ENCODE peak calls at places on chromosome 21, in seven cellular contexts. K, A, O, H, D, Y and M are unnamed samples.

GRCh38 chr21:42637602-42638041 is 15.8 kb upstream of the PDE9A start:
- DNase-seq in H (no peak), D (no peak), K (no peak), A (no peak), O (no peak), Y (no peak), M (no peak)

GRCh38 chr21:42164064-42164789 is 54.7 kb upstream of the ABCG1 start:
- DNase-seq in D (peak), Y (no peak), H (peak), K (no peak), O (peak), A (peak), M (no peak)

GRCh38 chr21:42280356-42281195 is 34.6 kb downstream of the TFF3 start:
- DNase-seq in K (no peak), D (no peak), Y (no peak), H (no peak), A (no peak), O (no peak), M (no peak)

GRCh38 chr21:15141236-15141970 is 76.6 kb upstream of the NRIP1 start:
- DNase-seq in H (no peak), O (peak), K (no peak), D (peak), Y (no peak), A (no peak), M (no peak)

GRCh38 chr21:41361786-41362604 is at the start of gene MX2:
- DNase-seq in Y (no peak), D (peak), O (no peak), K (no peak), A (peak), H (peak), M (peak)

GRCh38 chr21:43286196-43286595 is 117.4 kb downstream of the CRYAA start:
- DNase-seq in H (peak), A (no peak), O (no peak), K (no peak), D (no peak), Y (no peak), M (no peak)

GRCh38 chr21:42523941-42524340 is 10.3 kb downstream of the SLC37A1 start:
- DNase-seq in Y (no peak), D (peak), H (no peak), O (no peak), K (no peak), A (no peak), M (no peak)

GRCh38 chr21:28261291-28261690 is 731.4 kb downstream of the LTN1 start:
- DNase-seq in Y (no peak), O (no peak), K (no peak), A (no peak), H (no peak), D (no peak), M (no peak)

GRCh38 chr21:21436012-21436545 is 437.9 kb downstream of the NCAM2 start:
- DNase-seq in Y (no peak), A (peak), D (no peak), O (no peak), K (no peak), H (peak), M (no peak)

GRCh38 chr21:41235214-41235613 is 67.3 kb downstream of the BACE2 start:
- DNase-seq in A (no peak), D (no peak), Y (no peak), K (no peak), O (no peak), H (no peak), M (no peak)

GRCh38 chr21:17454315-17455027 is 58.4 kb upstream of the CXADR start:
- DNase-seq in D (no peak), H (peak), Y (peak), A (peak), K (peak), O (peak), M (no peak)

GRCh38 chr21:25584833-25585232 is 22.4 kb downstream of the MRPL39 start:
- DNase-seq in H (no peak), K (no peak), A (no peak), Y (no peak), D (no peak), O (peak), M (no peak)

GRCh38 chr21:25507522-25507921 is 99.8 kb downstream of the MRPL39 start:
- DNase-seq in A (no peak), H (no peak), Y (no peak), O (no peak), D (no peak), K (no peak), M (no peak)

GRCh38 chr21:25412090-25412489 is 195.2 kb downstream of the MRPL39 start:
- DNase-seq in H (no peak), K (no peak), A (no peak), Y (no peak), D (no peak), O (no peak), M (no peak)

GRCh38 chr21:15908187-15908586 is 178.4 kb downstream of the USP25 start:
- DNase-seq in K (no peak), D (no peak), Y (no peak), A (no peak), O (no peak), H (peak), M (no peak)

GRCh38 chr21:34088752-34089151 is 15.4 kb downstream of the MRPS6 start:
- DNase-seq in D (no peak), A (no peak), K (no peak), Y (no peak), O (no peak), H (no peak), M (no peak)

GRCh38 chr21:41568606-41569385 is 60.8 kb upstream of the TMPRSS2 start:
- DNase-seq in H (no peak), O (no peak), D (no peak), A (no peak), K (no peak), Y (no peak), M (no peak)

GRCh38 chr21:40929833-40930232 is 82.9 kb upstream of the DSCAM start:
- DNase-seq in K (no peak), H (no peak), D (no peak), A (no peak), Y (no peak), O (no peak), M (no peak)

DNA sequence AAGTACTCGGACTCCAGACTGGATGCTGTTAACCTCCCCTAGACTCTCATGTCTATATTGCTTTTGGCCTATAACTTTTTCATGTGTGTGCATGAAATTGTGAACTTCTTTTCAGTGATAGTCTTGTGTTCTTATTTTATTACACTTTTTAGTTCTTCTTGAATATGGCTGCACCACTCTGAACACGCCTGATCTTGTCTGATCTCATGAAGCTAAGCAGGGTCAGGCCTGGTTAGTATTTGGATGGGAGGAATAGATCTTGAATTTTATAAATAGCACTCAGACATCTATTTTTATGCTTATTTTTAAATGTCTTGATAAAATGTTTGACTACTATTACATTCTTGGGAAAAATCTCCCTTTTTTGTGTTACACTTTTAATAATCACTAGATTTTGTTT is 22.4 kb downstream of the TCP10L start:
- DNase-seq in K (no peak), A (peak), D (no peak), Y (no peak), H (peak), O (no peak), M (no peak)
- H3K27ac ChIP-seq in K (no peak), A (no peak), D (no peak), Y (no peak), H (no peak), O (no peak), M (no peak)

GRCh38 chr21:35149698-35150097 is 100.6 kb upstream of the RUNX1 start:
- DNase-seq in H (peak), A (no peak), D (no peak), O (no peak), Y (peak), K (no peak), M (peak)
- H3K27ac ChIP-seq in H (peak), A (no peak), D (no peak), O (no peak), Y (peak), K (no peak), M (peak)

GRCh38 chr21:46151989-46152938 is 3.1 kb downstream of the FTCD start:
- DNase-seq in O (no peak), D (peak), K (no peak), A (no peak), H (no peak), Y (no peak), M (no peak)
- H3K27ac ChIP-seq in O (no peak), D (no peak), K (peak), A (no peak), H (no peak), Y (no peak), M (no peak)

GRCh38 chr21:45142916-45143315 is 68.5 kb downstream of the ADARB1 start:
- DNase-seq in A (no peak), D (no peak), Y (no peak), O (no peak), K (no peak), H (no peak), M (no peak)

GRCh38 chr21:45143855-45144254 is 69.5 kb downstream of the ADARB1 start:
- DNase-seq in D (no peak), Y (no peak), H (no peak), A (no peak), O (no peak), K (no peak), M (no peak)

GRCh38 chr21:45141507-45141906 is 67.1 kb downstream of the ADARB1 start:
- DNase-seq in D (no peak), K (no peak), A (no peak), H (no peak), O (no peak), Y (no peak), M (no peak)

GRCh38 chr21:45140346-45140940 is 66.1 kb downstream of the ADARB1 start:
- DNase-seq in H (peak), K (peak), A (peak), O (peak), Y (peak), D (peak), M (peak)

DNA sequence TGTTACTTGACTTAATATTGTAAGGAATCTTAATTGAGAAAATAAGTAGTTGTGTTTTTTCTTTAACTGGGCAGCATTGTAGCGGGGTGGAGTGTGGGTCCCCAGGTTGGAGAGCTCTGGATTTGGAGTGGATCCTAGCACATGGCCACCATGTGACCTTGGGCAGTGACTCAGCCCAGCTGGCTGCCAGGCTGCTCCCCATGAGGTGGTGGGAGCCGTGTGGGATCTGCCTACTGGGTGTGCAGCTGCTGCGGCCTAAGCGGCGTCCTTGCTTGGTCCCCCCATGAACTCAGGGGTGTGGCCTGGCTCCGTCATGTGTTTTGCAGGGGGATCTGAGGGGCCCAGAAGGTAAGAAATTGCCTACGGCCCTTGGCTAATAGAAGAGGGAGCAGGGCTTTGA is 68.1 kb downstream of the ADARB1 start:
- DNase-seq in Y (no peak), O (peak), D (no peak), A (peak), K (no peak), H (no peak), M (no peak)
- H3K27ac ChIP-seq in Y (no peak), O (no peak), D (no peak), A (no peak), K (no peak), H (no peak), M (no peak)

GRCh38 chr21:35974801-35975200 is 85.5 kb downstream of the SETD4 start:
- DNase-seq in H (no peak), Y (no peak), D (no peak), O (peak), A (peak), K (no peak), M (peak)

GRCh38 chr21:35976481-35976880 is 83.8 kb downstream of the SETD4 start:
- DNase-seq in O (no peak), Y (no peak), A (no peak), H (no peak), D (no peak), K (no peak), M (no peak)

GRCh38 chr21:35980821-35981220 is 79.5 kb downstream of the SETD4 start:
- DNase-seq in O (no peak), D (no peak), H (no peak), Y (no peak), A (no peak), K (no peak), M (no peak)

GRCh38 chr21:35981514-35982070 is 78.7 kb downstream of the SETD4 start:
- DNase-seq in H (peak), D (no peak), K (no peak), A (no peak), Y (no peak), O (no peak), M (peak)

GRCh38 chr21:35976929-35977328 is 83.4 kb downstream of the SETD4 start:
- DNase-seq in Y (no peak), H (no peak), D (no peak), K (no peak), A (no peak), O (no peak), M (no peak)
- H3K27ac ChIP-seq in Y (no peak), H (no peak), D (no peak), K (no peak), A (no peak), O (no peak), M (no peak)

DNA sequence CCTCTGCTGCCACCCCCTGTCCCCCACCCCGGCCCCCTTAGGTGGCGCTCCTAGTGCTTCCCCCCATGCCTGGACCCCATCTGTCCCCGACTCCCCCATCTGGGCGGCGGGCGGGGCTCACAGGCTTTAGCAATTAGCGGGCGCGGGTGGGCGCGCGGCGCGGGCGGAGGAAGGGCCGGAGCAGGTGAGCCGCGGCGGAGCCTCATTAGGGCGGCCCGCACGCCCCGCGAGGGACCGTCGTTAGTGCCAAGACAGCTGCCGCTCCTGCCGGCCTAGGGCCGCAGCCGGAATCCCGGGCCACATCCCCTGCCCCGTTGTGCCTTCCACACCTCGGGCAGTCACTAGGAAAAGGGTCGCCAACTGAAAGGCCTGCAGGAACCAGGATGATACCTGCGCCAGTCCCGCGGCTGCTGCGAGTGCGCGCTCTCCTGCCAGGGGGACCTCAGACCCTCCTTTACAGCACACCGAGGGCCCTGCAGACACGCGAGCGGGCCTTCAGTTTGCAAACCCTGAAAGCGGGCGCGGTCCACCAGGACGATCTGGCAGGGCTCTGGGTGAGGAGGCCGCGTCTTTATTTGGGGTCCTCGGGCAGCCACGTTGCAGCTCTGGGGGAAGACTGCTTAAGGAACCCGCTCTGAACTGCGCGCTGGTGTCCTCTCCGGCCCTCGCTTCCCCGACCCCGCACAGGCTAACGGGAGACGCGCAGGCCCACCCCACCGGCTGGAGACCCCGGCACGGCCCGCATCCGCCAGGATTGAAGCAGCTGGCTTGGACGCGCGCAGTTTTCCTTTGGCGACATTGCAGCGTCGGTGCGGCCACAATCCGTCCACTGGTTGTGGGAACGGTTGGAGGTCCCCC is 7.6 kb downstream of the OLIG2 start:
- DNase-seq in O (no peak), Y (no peak), A (no peak), K (no peak), H (no peak), D (no peak), M (no peak)
- H3K27ac ChIP-seq in O (no peak), Y (no peak), A (no peak), K (no peak), H (no peak), D (no peak), M (no peak)

GRCh38 chr21:37516998-37517397 is 150.4 kb downstream of the DYRK1A start:
- DNase-seq in Y (no peak), H (no peak), A (no peak), O (no peak), K (no peak), D (no peak), M (no peak)

GRCh38 chr21:37521658-37522057 is 155.1 kb downstream of the DYRK1A start:
- DNase-seq in K (no peak), A (no peak), O (no peak), H (no peak), D (no peak), Y (no peak), M (no peak)

GRCh38 chr21:37522641-37523295 is 156.2 kb downstream of the DYRK1A start:
- DNase-seq in O (no peak), D (no peak), K (no peak), A (no peak), Y (no peak), H (no peak), M (no peak)

GRCh38 chr21:37525810-37526209 is 159.2 kb downstream of the DYRK1A start:
- DNase-seq in H (no peak), D (no peak), O (no peak), A (no peak), Y (no peak), K (no peak), M (no peak)

DNA sequence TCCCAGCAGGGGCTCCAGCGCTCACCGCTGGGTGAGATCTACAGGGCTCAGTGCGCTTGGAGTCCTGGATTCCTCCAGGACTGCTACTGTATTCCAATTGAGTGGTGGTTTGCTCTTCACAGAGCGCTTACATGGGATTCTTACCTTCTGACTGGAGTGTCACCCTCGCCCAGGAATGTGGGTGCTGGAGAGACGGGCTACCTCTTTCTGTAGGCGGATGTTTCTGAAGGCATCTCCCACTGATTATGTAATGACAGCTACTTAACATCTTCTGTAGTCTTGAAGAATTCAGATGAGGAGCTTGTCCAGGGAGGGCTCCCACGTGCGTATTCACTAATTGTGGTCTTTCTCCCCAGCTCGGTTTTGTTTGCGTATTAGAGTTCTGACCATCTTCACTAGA is 154.2 kb downstream of the DYRK1A start:
- DNase-seq in K (no peak), H (no peak), O (no peak), A (no peak), Y (no peak), D (no peak), M (no peak)
- H3K27ac ChIP-seq in K (no peak), H (no peak), O (no peak), A (no peak), Y (no peak), D (no peak), M (no peak)

GRCh38 chr21:44494418-44494817 is 39.1 kb downstream of the LRRC3 start:
- DNase-seq in H (no peak), D (no peak), O (no peak), K (no peak), Y (no peak), A (no peak), M (no peak)
- H3K27ac ChIP-seq in H (no peak), D (no peak), O (no peak), K (no peak), Y (no peak), A (no peak), M (no peak)

GRCh38 chr21:46129846-46130651 is 25.3 kb downstream of the FTCD start:
- DNase-seq in H (no peak), O (no peak), Y (no peak), A (no peak), K (no peak), D (no peak), M (no peak)
- H3K27ac ChIP-seq in H (no peak), O (no peak), Y (no peak), A (no peak), K (no peak), D (no peak), M (no peak)

DNA sequence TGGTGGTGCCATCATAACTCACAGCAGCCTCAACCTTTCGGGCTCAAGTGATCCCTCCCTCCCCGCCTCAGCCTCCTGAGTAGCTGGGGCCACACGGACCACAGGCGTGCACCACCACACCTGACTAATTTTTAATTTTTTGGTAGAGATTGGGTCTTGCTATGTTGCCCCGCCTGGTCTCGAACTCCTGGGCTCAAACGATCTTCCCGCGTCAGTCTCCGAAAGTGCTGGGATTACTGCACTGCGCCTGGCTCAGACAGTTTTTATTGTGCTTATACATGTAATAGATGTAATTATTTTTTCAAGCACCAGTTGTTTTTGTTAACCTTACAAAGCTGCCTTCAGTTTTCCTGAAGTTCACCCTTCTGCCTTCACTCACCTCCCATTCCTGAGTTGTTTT is 38.0 kb upstream of the HMGN1 start:
- DNase-seq in A (no peak), K (no peak), H (no peak), O (no peak), D (no peak), Y (no peak), M (no peak)
- H3K27ac ChIP-seq in A (no peak), K (no peak), H (no peak), O (peak), D (peak), Y (peak), M (peak)